ENCODE peak calls at places on chromosome 6, in ten cellular contexts. G is hepatocyte, K is GM12865, V is B cell, M is body of pancreas, D is Panc1, O is AG09309, J is endodermal cell, L is kidney epithelial cell, C is astrocyte. Y is an unnamed sample.

GRCh38 chr6:73702444-73702843 is 6.4 kb downstream of the CD109 start:
- DNase-seq in G (no peak), K (no peak), V (no peak), M (no peak), D (no peak), O (no peak), J (no peak), L (no peak), C (no peak), Y (no peak)

GRCh38 chr6:149065658-149066556 is 251.6 kb upstream of the TAB2 start:
- DNase-seq in G (no peak), K (peak), V (peak), M (peak), D (no peak), O (no peak), J (no peak), L (no peak), C (no peak), Y (no peak)

GRCh38 chr6:157921685-157922367 is 59.8 kb upstream of the SYNJ2 start:
- DNase-seq in G (no peak), K (no peak), V (no peak), M (no peak), D (no peak), O (peak), J (no peak), L (no peak), C (peak), Y (no peak)

GRCh38 chr6:129195666-129196065 is 312.7 kb downstream of the LAMA2 start:
- DNase-seq in G (no peak), K (no peak), V (no peak), M (no peak), D (no peak), O (peak), J (no peak), L (no peak), C (no peak), Y (no peak)

GRCh38 chr6:38068854-38069253 is 249.3 kb downstream of the ZFAND3 start:
- DNase-seq in G (no peak), K (no peak), V (no peak), M (peak), D (no peak), O (no peak), J (no peak), L (no peak), C (no peak), Y (no peak)

GRCh38 chr6:134436950-134437349 is 119.0 kb upstream of the SGK1 start:
- DNase-seq in G (no peak), K (no peak), V (peak), M (no peak), D (no peak), O (no peak), J (no peak), L (no peak), C (peak), Y (no peak)

GRCh38 chr6:141165012-141165411 is 967.7 kb upstream of the GJE1 start:
- DNase-seq in G (peak), K (no peak), V (no peak), M (no peak), D (no peak), O (no peak), J (no peak), L (no peak), C (no peak), Y (no peak)

GRCh38 chr6:90294614-90294988 is 2.0 kb downstream of the BACH2 start:
- DNase-seq in G (no peak), K (peak), V (peak), M (no peak), D (no peak), O (no peak), J (peak), L (no peak), C (no peak), Y (peak)

GRCh38 chr6:170288091-170288631 is 2.7 kb downstream of the DLL1 start:
- DNase-seq in G (no peak), K (no peak), V (no peak), M (no peak), D (no peak), O (no peak), J (peak), L (no peak), C (no peak), Y (no peak)

GRCh38 chr6:53492860-53493634 is 51.9 kb downstream of the GCLC start:
- DNase-seq in G (peak), K (peak), V (peak), M (peak), D (peak), O (peak), J (peak), L (peak), C (peak), Y (peak)

GRCh38 chr6:43780293-43780692 is 10.3 kb downstream of the VEGFA start:
- DNase-seq in G (no peak), K (no peak), V (no peak), M (no peak), D (no peak), O (no peak), J (no peak), L (no peak), C (no peak), Y (no peak)

GRCh38 chr6:147941143-147941542 is 401.5 kb upstream of the SASH1 start:
- DNase-seq in G (no peak), K (no peak), V (no peak), M (no peak), D (no peak), O (peak), J (no peak), L (no peak), C (peak), Y (peak)

GRCh38 chr6:150316936-150317335 is 51.9 kb upstream of the IYD start:
- DNase-seq in G (no peak), K (no peak), V (no peak), M (no peak), D (no peak), O (no peak), J (no peak), L (no peak), C (no peak), Y (no peak)

GRCh38 chr6:155883741-155884140 is 428.1 kb upstream of the NOX3 start:
- DNase-seq in G (no peak), K (no peak), V (no peak), M (peak), D (no peak), O (no peak), J (no peak), L (no peak), C (peak), Y (no peak)

GRCh38 chr6:89678531-89678930 is 40.0 kb upstream of the LYRM2 start:
- DNase-seq in G (no peak), K (no peak), V (no peak), M (no peak), D (no peak), O (no peak), J (peak), L (no peak), C (no peak), Y (no peak)

GRCh38 chr6:121615493-121615892 is 180.0 kb downstream of the GJA1 start:
- DNase-seq in G (no peak), K (no peak), V (no peak), M (no peak), D (no peak), O (no peak), J (peak), L (no peak), C (no peak), Y (no peak)
- TF ChIP-seq CTCF in G (peak), K (no peak), V (no peak), M (peak), D (no peak), O (no peak), J (peak), L (no peak), C (peak), Y (peak)

DNA sequence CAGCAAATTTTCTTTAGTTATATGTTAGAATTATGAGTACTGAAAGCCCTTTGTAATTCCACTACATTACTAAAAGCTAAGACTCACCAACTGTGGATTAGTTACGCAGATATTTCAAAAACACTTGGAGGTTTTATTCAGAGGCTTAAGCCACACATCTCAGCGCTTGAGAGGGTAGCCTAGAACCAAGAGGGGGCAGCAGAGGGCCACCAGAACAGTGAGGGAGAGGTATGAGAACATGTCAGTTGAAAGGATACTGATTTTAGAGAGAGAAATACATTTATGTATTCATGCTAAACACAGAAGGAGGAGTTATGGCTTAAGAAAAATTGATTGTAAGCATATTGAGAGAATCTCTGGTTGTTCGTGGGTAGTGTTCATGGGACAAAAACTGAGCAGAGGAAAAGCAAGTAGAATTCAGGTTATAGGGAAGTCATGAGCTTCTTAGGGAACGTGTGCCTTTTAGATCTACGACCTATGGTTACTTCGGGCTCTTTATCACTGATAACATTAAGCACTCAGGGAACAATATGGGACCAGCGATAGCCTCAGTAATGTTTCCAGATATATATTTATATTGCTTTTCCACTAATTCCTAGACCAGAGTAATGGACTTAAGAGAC is 20.4 kb upstream of the SERINC1 start:
- DNase-seq in G (peak), K (peak), V (peak), M (peak), D (peak), O (peak), J (peak), L (peak), C (peak), Y (no peak)
- TF ChIP-seq CTCF in G (peak), K (peak), V (peak), M (peak), D (peak), O (peak), J (peak), L (peak), C (peak), Y (peak)

GRCh38 chr6:75368151-75368779 is 83.7 kb upstream of the TMEM30A start:
- DNase-seq in G (peak), K (peak), V (no peak), M (peak), D (no peak), O (no peak), J (peak), L (no peak), C (no peak), Y (peak)
- TF ChIP-seq CTCF in G (peak), K (peak), V (no peak), M (peak), D (peak), O (peak), J (peak), L (peak), C (peak), Y (peak)

DNA sequence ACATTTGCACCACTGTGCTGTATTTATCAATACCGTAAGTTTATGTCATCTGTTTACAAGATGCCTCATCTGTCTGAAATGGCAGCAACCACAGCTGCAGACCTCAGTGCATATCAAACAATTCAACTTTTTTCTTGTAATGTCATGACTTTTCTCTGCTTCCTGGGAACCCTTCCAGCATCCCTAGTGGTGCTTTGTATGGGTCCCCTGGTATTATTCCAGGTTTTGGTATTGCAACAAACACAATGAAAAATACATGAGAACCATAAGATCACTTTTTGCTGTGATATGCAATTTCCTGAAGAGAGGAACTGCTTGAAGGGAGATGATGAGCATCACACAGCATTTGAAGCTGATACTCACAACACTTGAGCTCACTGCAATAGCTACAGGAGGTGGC is 12.0 kb upstream of the TXNDC5 start:
- DNase-seq in G (no peak), K (no peak), V (no peak), M (no peak), D (no peak), O (no peak), J (no peak), L (no peak), C (no peak), Y (no peak)
- TF ChIP-seq CTCF in G (no peak), K (no peak), V (no peak), M (no peak), D (no peak), O (no peak), J (no peak), L (no peak), C (no peak), Y (no peak)

GRCh38 chr6:20400476-20401402 is 940 bp upstream of the E2F3 start:
- DNase-seq in G (peak), K (peak), V (peak), M (peak), D (peak), O (no peak), J (no peak), L (peak), C (no peak), Y (no peak)
- TF ChIP-seq CTCF in G (peak), K (no peak), V (peak), M (peak), D (peak), O (peak), J (peak), L (peak), C (peak), Y (peak)

Y was measured in H9.